ENCODE peak calls at places on chromosomes 2 and 18, in nine cellular contexts. One of them, this sample, is unnamed.

GRCh38 chr2:25290811-25291510 is 50.8 kb downstream of the DNMT3A start:
- DNase-seq in stimulated activated CD4-positive, alpha-beta T cell treated with anti-CD3 and anti-CD28 coated beads, Interleukin-2, amount 100 ng/mL, for 48 hours: no peak
- DNase-seq in islet precursor cell: no peak
- DNase-seq in lower lobe of right lung: no peak
- DNase-seq in dermis microvascular lymphatic vessel endothelial cell: peak
- DNase-seq in body of pancreas: no peak
- DNase-seq in SJSA1: no peak
- DNase-seq in HAP-1: no peak
- DNase-seq in CD4-positive, CD25-positive, alpha-beta regulatory T cell: no peak
- DNase-seq in this sample: peak

GRCh38 chr18:12283256-12283655 is 24.8 kb upstream of the TUBB6 start:
- DNase-seq in stimulated activated CD4-positive, alpha-beta T cell treated with anti-CD3 and anti-CD28 coated beads, Interleukin-2, amount 100 ng/mL, for 48 hours: no peak
- DNase-seq in islet precursor cell: peak
- DNase-seq in lower lobe of right lung: no peak
- DNase-seq in dermis microvascular lymphatic vessel endothelial cell: no peak
- DNase-seq in body of pancreas: no peak
- DNase-seq in SJSA1: no peak
- DNase-seq in HAP-1: no peak
- DNase-seq in CD4-positive, CD25-positive, alpha-beta regulatory T cell: no peak
- DNase-seq in this sample: peak

GRCh38 chr2:223725494-223725893 is 111.9 kb downstream of the AP1S3 start:
- DNase-seq in stimulated activated CD4-positive, alpha-beta T cell treated with anti-CD3 and anti-CD28 coated beads, Interleukin-2, amount 100 ng/mL, for 48 hours: no peak
- DNase-seq in islet precursor cell: peak
- DNase-seq in lower lobe of right lung: no peak
- DNase-seq in dermis microvascular lymphatic vessel endothelial cell: peak
- DNase-seq in body of pancreas: peak
- DNase-seq in SJSA1: peak
- DNase-seq in HAP-1: peak
- DNase-seq in CD4-positive, CD25-positive, alpha-beta regulatory T cell: no peak
- DNase-seq in this sample: peak

GRCh38 chr2:103445356-103445755 is 683.5 kb downstream of the TMEM182 start:
- DNase-seq in stimulated activated CD4-positive, alpha-beta T cell treated with anti-CD3 and anti-CD28 coated beads, Interleukin-2, amount 100 ng/mL, for 48 hours: no peak
- DNase-seq in islet precursor cell: no peak
- DNase-seq in lower lobe of right lung: no peak
- DNase-seq in dermis microvascular lymphatic vessel endothelial cell: no peak
- DNase-seq in body of pancreas: no peak
- DNase-seq in SJSA1: no peak
- DNase-seq in HAP-1: no peak
- DNase-seq in CD4-positive, CD25-positive, alpha-beta regulatory T cell: no peak
- DNase-seq in this sample: no peak

GRCh38 chr2:240419321-240419720 is 16.1 kb upstream of the GPC1 start:
- DNase-seq in stimulated activated CD4-positive, alpha-beta T cell treated with anti-CD3 and anti-CD28 coated beads, Interleukin-2, amount 100 ng/mL, for 48 hours: no peak
- DNase-seq in islet precursor cell: peak
- DNase-seq in lower lobe of right lung: no peak
- DNase-seq in dermis microvascular lymphatic vessel endothelial cell: no peak
- DNase-seq in body of pancreas: no peak
- DNase-seq in SJSA1: peak
- DNase-seq in HAP-1: no peak
- DNase-seq in CD4-positive, CD25-positive, alpha-beta regulatory T cell: no peak
- DNase-seq in this sample: no peak

GRCh38 chr2:3172265-3172935 is 205.2 kb downstream of the EIPR1 start:
- DNase-seq in stimulated activated CD4-positive, alpha-beta T cell treated with anti-CD3 and anti-CD28 coated beads, Interleukin-2, amount 100 ng/mL, for 48 hours: no peak
- DNase-seq in islet precursor cell: peak
- DNase-seq in lower lobe of right lung: peak
- DNase-seq in dermis microvascular lymphatic vessel endothelial cell: no peak
- DNase-seq in body of pancreas: no peak
- DNase-seq in SJSA1: no peak
- DNase-seq in HAP-1: no peak
- DNase-seq in CD4-positive, CD25-positive, alpha-beta regulatory T cell: no peak
- DNase-seq in this sample: no peak

GRCh38 chr2:63544017-63544627 is 44.2 kb downstream of the WDPCP start:
- DNase-seq in stimulated activated CD4-positive, alpha-beta T cell treated with anti-CD3 and anti-CD28 coated beads, Interleukin-2, amount 100 ng/mL, for 48 hours: no peak
- DNase-seq in islet precursor cell: no peak
- DNase-seq in lower lobe of right lung: no peak
- DNase-seq in dermis microvascular lymphatic vessel endothelial cell: peak
- DNase-seq in body of pancreas: no peak
- DNase-seq in SJSA1: no peak
- DNase-seq in HAP-1: no peak
- DNase-seq in CD4-positive, CD25-positive, alpha-beta regulatory T cell: peak
- DNase-seq in this sample: peak

GRCh38 chr2:220104871-220105351 is 477.5 kb downstream of the SLC4A3 start:
- DNase-seq in stimulated activated CD4-positive, alpha-beta T cell treated with anti-CD3 and anti-CD28 coated beads, Interleukin-2, amount 100 ng/mL, for 48 hours: no peak
- DNase-seq in islet precursor cell: peak
- DNase-seq in lower lobe of right lung: no peak
- DNase-seq in dermis microvascular lymphatic vessel endothelial cell: no peak
- DNase-seq in body of pancreas: no peak
- DNase-seq in SJSA1: peak
- DNase-seq in HAP-1: no peak
- DNase-seq in CD4-positive, CD25-positive, alpha-beta regulatory T cell: no peak
- DNase-seq in this sample: no peak

GRCh38 chr2:195411219-195411687 is 245.8 kb upstream of the SLC39A10 start:
- DNase-seq in stimulated activated CD4-positive, alpha-beta T cell treated with anti-CD3 and anti-CD28 coated beads, Interleukin-2, amount 100 ng/mL, for 48 hours: no peak
- DNase-seq in islet precursor cell: no peak
- DNase-seq in lower lobe of right lung: no peak
- DNase-seq in dermis microvascular lymphatic vessel endothelial cell: no peak
- DNase-seq in body of pancreas: no peak
- DNase-seq in SJSA1: peak
- DNase-seq in HAP-1: no peak
- DNase-seq in CD4-positive, CD25-positive, alpha-beta regulatory T cell: no peak
- DNase-seq in this sample: no peak

GRCh38 chr2:100013892-100014677 is 128.3 kb downstream of the AFF3 start:
- DNase-seq in stimulated activated CD4-positive, alpha-beta T cell treated with anti-CD3 and anti-CD28 coated beads, Interleukin-2, amount 100 ng/mL, for 48 hours: no peak
- DNase-seq in islet precursor cell: peak
- DNase-seq in lower lobe of right lung: no peak
- DNase-seq in dermis microvascular lymphatic vessel endothelial cell: no peak
- DNase-seq in body of pancreas: peak
- DNase-seq in SJSA1: peak
- DNase-seq in HAP-1: no peak
- DNase-seq in CD4-positive, CD25-positive, alpha-beta regulatory T cell: no peak
- DNase-seq in this sample: peak

GRCh38 chr2:97707428-97708380 is 5.7 kb upstream of the ZAP70 start:
- DNase-seq in stimulated activated CD4-positive, alpha-beta T cell treated with anti-CD3 and anti-CD28 coated beads, Interleukin-2, amount 100 ng/mL, for 48 hours: no peak
- DNase-seq in islet precursor cell: no peak
- DNase-seq in lower lobe of right lung: no peak
- DNase-seq in dermis microvascular lymphatic vessel endothelial cell: no peak
- DNase-seq in body of pancreas: no peak
- DNase-seq in SJSA1: no peak
- DNase-seq in HAP-1: no peak
- DNase-seq in CD4-positive, CD25-positive, alpha-beta regulatory T cell: no peak
- DNase-seq in this sample: no peak

GRCh38 chr2:83817511-83817910 is 641.6 kb downstream of the SUCLG1 start:
- DNase-seq in stimulated activated CD4-positive, alpha-beta T cell treated with anti-CD3 and anti-CD28 coated beads, Interleukin-2, amount 100 ng/mL, for 48 hours: no peak
- DNase-seq in islet precursor cell: no peak
- DNase-seq in lower lobe of right lung: no peak
- DNase-seq in dermis microvascular lymphatic vessel endothelial cell: no peak
- DNase-seq in body of pancreas: no peak
- DNase-seq in SJSA1: no peak
- DNase-seq in HAP-1: no peak
- DNase-seq in CD4-positive, CD25-positive, alpha-beta regulatory T cell: no peak
- DNase-seq in this sample: peak

GRCh38 chr2:190443778-190444481 is 35.8 kb downstream of the MFSD6 start:
- DNase-seq in stimulated activated CD4-positive, alpha-beta T cell treated with anti-CD3 and anti-CD28 coated beads, Interleukin-2, amount 100 ng/mL, for 48 hours: no peak
- DNase-seq in islet precursor cell: no peak
- DNase-seq in lower lobe of right lung: no peak
- DNase-seq in dermis microvascular lymphatic vessel endothelial cell: no peak
- DNase-seq in body of pancreas: no peak
- DNase-seq in SJSA1: no peak
- DNase-seq in HAP-1: no peak
- DNase-seq in CD4-positive, CD25-positive, alpha-beta regulatory T cell: no peak
- DNase-seq in this sample: no peak

This sample was measured in endothelial cell of umbilical vein.